ENCODE peak calls at places on chromosomes 3 and 15, in eight cellular contexts. W is stomach; F is neural progenitor cell; U is NCI-H187; S is activated CD8-positive, alpha-beta memory T cell treated with anti-CD3 and anti-CD28 coated beads for 48 hours; Y is naive thymus-derived CD8-positive, alpha-beta T cell; C is AML-193; A is upper lobe of left lung. I is an unnamed sample.

GRCh38 chr3:184466413-184466960 is 86.6 kb downstream of the CHRD start:
- DNase-seq in A (no peak), F (peak; percentile 26), S (no peak), U (peak; percentile 51), Y (no peak), W (no peak), C (no peak), I (no peak)

GRCh38 chr3:108352176-108352575 is 55.8 kb downstream of the HHLA2 start:
- DNase-seq in A (no peak), C (no peak), U (no peak), W (no peak), Y (no peak), F (peak; percentile 4), S (no peak), I (no peak)

GRCh38 chr15:56243774-56244236 is at the start of gene RFX7:
- DNase-seq in C (peak; percentile 33), F (peak; percentile 95), W (peak; percentile 83), Y (peak; percentile 81), S (peak; percentile 31), A (peak; percentile 78), U (no peak), I (peak; percentile 75)

GRCh38 chr3:120160050-120160449 is 65.8 kb upstream of the GSK3B start:
- DNase-seq in U (no peak), F (no peak), A (peak; percentile 86), Y (no peak), W (peak; percentile 73), C (peak; percentile 16), S (no peak), I (no peak)

GRCh38 chr3:194688207-194688711 is 2.6 kb downstream of the FAM43A start:
- DNase-seq in Y (no peak), A (peak; percentile 47), U (no peak), C (peak; percentile 79), S (no peak), F (peak; percentile 49), W (peak; percentile 28), I (no peak)

GRCh38 chr15:74032606-74033561 is 38.4 kb downstream of the PML start:
- DNase-seq in S (no peak), C (no peak), W (peak; percentile 22), A (peak; percentile 18), Y (no peak), U (no peak), F (no peak), I (no peak)

GRCh38 chr3:129597087-129597791 is 9.2 kb downstream of the PLXND1 start:
- DNase-seq in U (no peak), C (no peak), S (no peak), Y (no peak), W (no peak), F (no peak), A (no peak), I (no peak)

GRCh38 chr15:70069716-70070115 is 28.0 kb downstream of the TLE3 start:
- DNase-seq in C (no peak), F (no peak), Y (no peak), A (no peak), U (no peak), W (no peak), S (no peak), I (no peak)

GRCh38 chr15:68201879-68202261 is 3.3 kb downstream of the CALML4 start:
- DNase-seq in Y (no peak), A (no peak), C (no peak), U (no peak), W (no peak), F (peak; percentile 76), S (no peak), I (no peak)

GRCh38 chr3:178170698-178171535 is 365.3 kb upstream of the KCNMB2 start:
- DNase-seq in C (peak; percentile 32), F (no peak), S (no peak), U (no peak), Y (no peak), W (no peak), A (no peak), I (no peak)

GRCh38 chr3:42214565-42215283 is 51.3 kb downstream of the CCK start:
- DNase-seq in W (no peak), S (no peak), F (no peak), Y (no peak), U (no peak), C (no peak), A (no peak), I (no peak)

GRCh38 chr3:100151024-100151707 is 36.9 kb upstream of the FILIP1L start:
- DNase-seq in C (no peak), F (no peak), S (no peak), U (no peak), W (no peak), A (no peak), Y (no peak), I (no peak)

GRCh38 chr3:23633261-23633960 is 172.3 kb upstream of the UBE2E1 start:
- DNase-seq in F (no peak), U (no peak), W (no peak), C (no peak), S (no peak), Y (no peak), A (no peak), I (no peak)

GRCh38 chr15:70328137-70329115 is 230.7 kb upstream of the TLE3 start:
- DNase-seq in C (peak; percentile 12), F (no peak), A (no peak), U (no peak), Y (no peak), W (no peak), S (no peak), I (peak; percentile 80)

GRCh38 chr3:25291524-25291923 is 136.5 kb upstream of the RARB start:
- DNase-seq in W (no peak), F (peak; percentile 41), S (no peak), A (no peak), Y (no peak), U (no peak), C (no peak), I (no peak)

GRCh38 chr3:16896094-16896627 is 11.4 kb downstream of the PLCL2 start:
- DNase-seq in Y (no peak), F (no peak), U (no peak), C (no peak), S (no peak), A (no peak), W (no peak), I (no peak)

GRCh38 chr3:51722362-51722761 is 15.5 kb downstream of the GRM2 start:
- DNase-seq in F (no peak), S (no peak), U (no peak), C (peak; percentile 17), W (no peak), Y (no peak), A (no peak), I (no peak)